ENCODE peak calls at places on chromosomes 1 and 21, in five cellular contexts. X is GF-D8; O is stimulated activated CD8-positive, alpha-beta memory T cell treated with anti-CD3 and anti-CD28 coated beads, Interleukin-2, amount 100 ng/mL, for 1 hour; Q is stimulated activated CD4-positive, alpha-beta T cell treated with anti-CD3 and anti-CD28 coated beads, Interleukin-2, amount 100 ng/mL, for 48 hours; K is iris pigment epithelial cell. V is an unnamed sample.

GRCh38 chr1:244971524-244972216 is 107.3 kb upstream of the HNRNPU start:
- DNase-seq in X (no peak), O (no peak), Q (no peak), K (no peak), V (no peak)

GRCh38 chr1:112524251-112524650 is 15.5 kb downstream of the WNT2B start:
- DNase-seq in X (no peak), O (no peak), Q (no peak), K (peak; percentile 98), V (no peak)

GRCh38 chr1:181607524-181607923 is 124.2 kb downstream of the CACNA1E start:
- DNase-seq in O (no peak), K (no peak), X (no peak), Q (no peak), V (no peak)

GRCh38 chr1:100624886-100625430 is 87.0 kb downstream of the GPR88 start:
- DNase-seq in X (no peak), Q (no peak), O (no peak), K (peak; percentile 80), V (no peak)

GRCh38 chr1:18531503-18531845 is 50.7 kb downstream of the KLHDC7A start:
- DNase-seq in K (no peak), Q (no peak), O (no peak), X (no peak), V (no peak)

GRCh38 chr1:80457409-80457808 is 1343.3 kb upstream of the ADGRL2 start:
- DNase-seq in K (no peak), O (no peak), Q (no peak), X (no peak), V (no peak)

GRCh38 chr1:93629101-93630059 is 52.3 kb downstream of the BCAR3 start:
- DNase-seq in Q (no peak), X (no peak), O (no peak), K (peak; percentile 79), V (peak; percentile 10)

GRCh38 chr21:26909972-26910371 is 56.9 kb downstream of the ADAMTS5 start:
- DNase-seq in X (no peak), Q (no peak), K (peak; percentile 11), O (no peak), V (no peak)

GRCh38 chr1:115031595-115031994 is 2.0 kb downstream of the TSHB start:
- DNase-seq in O (no peak), X (no peak), K (no peak), Q (no peak), V (no peak)

GRCh38 chr21:18914570-18914969 is 511.0 kb upstream of the TMPRSS15 start:
- DNase-seq in K (no peak), X (no peak), Q (no peak), O (no peak), V (no peak)

GRCh38 chr1:204633665-204634064 is 51.9 kb downstream of the LRRN2 start:
- DNase-seq in X (no peak), K (no peak), O (no peak), Q (no peak), V (no peak)

GRCh38 chr21:15895142-15896106 is 165.6 kb downstream of the USP25 start:
- DNase-seq in X (no peak), Q (no peak), O (no peak), K (peak; percentile 22), V (no peak)

GRCh38 chr1:3327936-3328590 is 126.4 kb upstream of the ARHGEF16 start:
- DNase-seq in O (no peak), K (no peak), Q (no peak), X (no peak), V (no peak)

GRCh38 chr1:246748867-246749266 is 24.7 kb downstream of the SCCPDH start:
- DNase-seq in O (no peak), Q (no peak), X (no peak), K (peak; percentile 27), V (no peak)

GRCh38 chr21:20999567-21000169 is 1.5 kb downstream of the NCAM2 start:
- DNase-seq in Q (no peak), X (no peak), K (peak; percentile 41), O (no peak), V (no peak)

GRCh38 chr1:17232759-17233661 is 15.9 kb upstream of the PADI3 start:
- DNase-seq in X (no peak), Q (no peak), K (peak; percentile 82), O (no peak), V (no peak)